ENCODE peak calls at places on chromosomes 6 and 20, in nine cellular contexts. R is CD8-positive, alpha-beta T cell; M is A673; T is upper lobe of right lung; J is cardiac fibroblast; G is AG04450; N is stomach; X is brain microvascular endothelial cell; K is CD4-positive, CD25-positive, alpha-beta regulatory T cell. W is an unnamed sample.
A peak's percentile ranks its signal among the peaks of the same experiment; 100 is the strongest.

GRCh38 chr20:45329497-45330319 is 18.5 kb downstream of the SDC4 start:
- DNase-seq in R (no peak), M (no peak), T (peak; percentile 78), J (no peak), G (no peak), N (peak; percentile 88), X (no peak), K (no peak), W (no peak)

GRCh38 chr20:40698281-40698680 is 9.2 kb upstream of the MAFB start:
- DNase-seq in R (no peak), M (no peak), T (no peak), J (no peak), G (no peak), N (no peak), X (no peak), K (no peak), W (no peak)

GRCh38 chr6:38436726-38437465 is 202.8 kb downstream of the BTBD9 start:
- DNase-seq in R (no peak), M (peak; percentile 6), T (no peak), J (peak; percentile 56), G (no peak), N (no peak), X (peak; percentile 28), K (no peak), W (peak; percentile 12)

GRCh38 chr6:69162811-69163210 is 527.7 kb downstream of the ADGRB3 start:
- DNase-seq in R (no peak), M (no peak), T (no peak), J (no peak), G (no peak), N (no peak), X (no peak), K (no peak), W (no peak)

GRCh38 chr6:87618531-87618930 is 28.6 kb downstream of the ORC3 start:
- DNase-seq in R (no peak), M (no peak), T (no peak), J (no peak), G (no peak), N (no peak), X (no peak), K (no peak), W (no peak)

GRCh38 chr6:125944434-125944816 is 12.1 kb upstream of the HINT3 start:
- DNase-seq in R (no peak), M (no peak), T (peak; percentile 78), J (peak; percentile 93), G (no peak), N (peak; percentile 90), X (peak; percentile 78), K (no peak), W (no peak)

GRCh38 chr6:117929501-117929900 is 22.4 kb downstream of the SLC35F1 start:
- DNase-seq in R (no peak), M (no peak), T (no peak), J (no peak), G (no peak), N (no peak), X (no peak), K (no peak), W (no peak)

GRCh38 chr6:147285087-147285855 is 81.1 kb downstream of the STXBP5 start:
- DNase-seq in R (no peak), M (peak; percentile 48), T (no peak), J (peak; percentile 75), G (no peak), N (no peak), X (no peak), K (peak; percentile 19), W (peak; percentile 34)

GRCh38 chr6:22029169-22029568 is 267.7 kb downstream of the PRL start:
- DNase-seq in R (no peak), M (no peak), T (no peak), J (peak; percentile 23), G (no peak), N (no peak), X (no peak), K (no peak), W (no peak)

GRCh38 chr6:4861564-4861963 is 85.4 kb downstream of the CDYL start:
- DNase-seq in R (no peak), M (no peak), T (no peak), J (no peak), G (no peak), N (no peak), X (no peak), K (no peak), W (no peak)

GRCh38 chr20:42024653-42025052 is 406.5 kb upstream of the CHD6 start:
- DNase-seq in R (no peak), M (peak; percentile 67), T (no peak), J (peak; percentile 4), G (no peak), N (no peak), X (no peak), K (no peak), W (no peak)

GRCh38 chr20:58691773-58692578 is 624 bp upstream of the NPEPL1 start:
- DNase-seq in R (no peak), M (no peak), T (peak; percentile 86), J (peak; percentile 64), G (no peak), N (peak; percentile 41), X (no peak), K (no peak), W (no peak)

GRCh38 chr6:165178056-165178455 is 131.3 kb downstream of the C6orf118 start:
- DNase-seq in R (no peak), M (no peak), T (no peak), J (no peak), G (no peak), N (no peak), X (no peak), K (no peak), W (no peak)

GRCh38 chr6:167795874-167796667 is 30.6 kb upstream of the AFDN start:
- DNase-seq in R (no peak), M (no peak), T (no peak), J (peak; percentile 8), G (no peak), N (peak; percentile 84), X (no peak), K (no peak), W (no peak)

GRCh38 chr6:617485-618100 is 39.3 kb downstream of the HUS1B start:
- DNase-seq in R (peak; percentile 20), M (no peak), T (no peak), J (no peak), G (no peak), N (no peak), X (no peak), K (peak; percentile 28), W (no peak)

GRCh38 chr6:24856954-24857670 is 58.4 kb upstream of the ARMH2 start:
- DNase-seq in R (no peak), M (no peak), T (no peak), J (no peak), G (no peak), N (no peak), X (no peak), K (no peak), W (no peak)

GRCh38 chr6:24856246-24856599 is 57.5 kb upstream of the ARMH2 start:
- DNase-seq in R (no peak), M (no peak), T (no peak), J (no peak), G (no peak), N (no peak), X (no peak), K (no peak), W (no peak)

GRCh38 chr6:24859132-24859531 is 60.4 kb upstream of the ARMH2 start:
- DNase-seq in R (no peak), M (no peak), T (no peak), J (no peak), G (no peak), N (no peak), X (no peak), K (no peak), W (no peak)

GRCh38 chr6:24859608-24860007 is 60.9 kb upstream of the ARMH2 start:
- DNase-seq in R (no peak), M (peak; percentile 34), T (no peak), J (no peak), G (no peak), N (no peak), X (no peak), K (no peak), W (no peak)

GRCh38 chr6:24858154-24858801 is 59.6 kb upstream of the ARMH2 start:
- DNase-seq in R (peak; percentile 40), M (no peak), T (no peak), J (peak; percentile 69), G (no peak), N (no peak), X (no peak), K (peak; percentile 49), W (no peak)
- H3K4me3 ChIP-seq in R (peak overlapping the region; percentile 12), M (no peak overlapping the region), T (no peak overlapping the region), J (no peak overlapping the region), G (no peak overlapping the region), N (no peak overlapping the region), X (no peak overlapping the region), K (peak overlapping the region; percentile 69), W (no peak overlapping the region)

DNA sequence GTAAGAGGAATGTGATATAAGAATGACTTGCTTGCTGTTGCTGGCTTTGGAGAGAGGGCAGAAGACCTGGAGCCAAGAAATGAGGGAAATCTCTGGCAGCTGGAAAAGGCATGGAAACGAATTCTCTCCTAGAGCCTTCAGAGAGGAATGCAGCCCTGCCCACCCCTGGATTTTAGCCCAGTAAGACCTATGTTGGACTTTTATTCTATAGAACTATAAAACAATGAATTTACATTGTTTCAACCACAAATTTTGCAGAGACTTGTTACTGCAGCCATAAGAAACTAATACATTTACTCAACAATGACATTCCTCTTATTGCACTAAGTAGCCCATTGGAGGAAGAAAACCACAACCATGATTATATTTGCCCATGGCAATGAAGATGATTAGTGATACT is 39.5 kb upstream of the PREP start:
- DNase-seq in R (no peak), M (no peak), T (no peak), J (no peak), G (no peak), N (no peak), X (no peak), K (no peak), W (no peak)
- H3K4me3 ChIP-seq in R (no peak overlapping the region), M (no peak overlapping the region), T (no peak overlapping the region), J (no peak overlapping the region), G (no peak overlapping the region), N (no peak overlapping the region), X (no peak overlapping the region), K (no peak overlapping the region), W (no peak overlapping the region)

DNA sequence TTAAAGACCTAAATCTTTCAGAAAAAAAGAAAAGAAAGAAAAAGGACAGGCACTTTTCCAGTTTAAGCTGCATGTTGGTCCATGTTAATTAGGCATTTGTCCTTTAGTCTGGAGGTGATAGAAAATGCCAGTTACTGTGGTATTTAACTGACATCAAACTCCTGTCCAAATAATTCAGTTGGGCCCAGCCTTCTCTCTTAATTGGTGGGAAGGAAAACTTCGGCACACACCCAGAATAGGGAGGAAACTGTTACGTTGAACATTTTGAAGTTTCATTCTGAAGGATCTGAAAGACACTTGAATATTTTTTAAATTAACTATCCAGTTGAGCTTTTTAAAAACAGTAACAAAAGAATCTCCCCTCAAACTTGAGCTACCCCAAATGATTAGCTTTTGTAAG is 30.4 kb downstream of the RREB1 start:
- DNase-seq in R (no peak), M (no peak), T (no peak), J (no peak), G (no peak), N (no peak), X (no peak), K (no peak), W (no peak)
- H3K4me3 ChIP-seq in R (peak overlapping the region; percentile 28), M (peak overlapping the region; percentile 11), T (no peak overlapping the region), J (no peak overlapping the region), G (peak overlapping the region; percentile 0), N (no peak overlapping the region), X (no peak overlapping the region), K (peak overlapping the region; percentile 86), W (no peak overlapping the region)

DNA sequence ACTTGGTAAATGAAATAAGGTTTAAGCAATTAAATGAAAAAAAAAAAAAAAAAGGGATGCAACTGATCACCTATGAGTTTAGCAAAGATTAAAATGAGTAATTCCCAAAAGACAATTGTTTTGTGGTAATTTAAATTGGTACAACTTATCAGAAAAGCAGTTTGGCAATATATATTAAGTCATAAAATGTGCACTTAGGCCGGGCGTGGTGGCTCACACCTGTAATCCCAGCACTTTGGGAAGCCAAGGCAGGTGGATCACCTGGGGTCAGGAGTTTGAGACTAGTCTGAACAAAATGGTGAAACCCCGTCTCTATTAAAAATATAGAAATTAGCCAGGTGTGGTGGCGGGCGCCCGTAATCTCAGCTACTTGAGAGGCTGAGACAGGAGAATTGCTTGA is 7.9 kb downstream of the PHACTR2 start:
- DNase-seq in R (no peak), M (no peak), T (no peak), J (no peak), G (no peak), N (no peak), X (no peak), K (no peak), W (no peak)
- H3K4me3 ChIP-seq in R (no peak overlapping the region), M (no peak overlapping the region), T (no peak overlapping the region), J (no peak overlapping the region), G (no peak overlapping the region), N (no peak overlapping the region), X (no peak overlapping the region), K (no peak overlapping the region), W (no peak overlapping the region)